ENCODE peak calls at places on chromosomes 7 and 10, in four cellular contexts. One of them, this sample, is unnamed.

GRCh38 chr10:132608511-132609195 is 71.1 kb downstream of the INPP5A start:
- DNase-seq in HT1080: no peak
- DNase-seq in chondrocyte: peak
- DNase-seq in nephron progenitor cell: no peak
- DNase-seq in this sample: no peak

GRCh38 chr10:18308600-18308999 is 168.4 kb downstream of the CACNB2 start:
- DNase-seq in nephron progenitor cell: no peak
- DNase-seq in chondrocyte: no peak
- DNase-seq in HT1080: no peak
- DNase-seq in this sample: peak

GRCh38 chr7:1454471-1455065 is 4.7 kb downstream of the MICALL2 start:
- DNase-seq in nephron progenitor cell: peak
- DNase-seq in chondrocyte: no peak
- DNase-seq in HT1080: no peak
- DNase-seq in this sample: no peak

GRCh38 chr10:89392974-89393373 is 551 bp downstream of the IFIT1 start:
- DNase-seq in HT1080: peak
- DNase-seq in nephron progenitor cell: no peak
- DNase-seq in chondrocyte: no peak
- DNase-seq in this sample: peak

GRCh38 chr10:95457319-95457886 is 103.8 kb downstream of the SORBS1 start:
- DNase-seq in nephron progenitor cell: no peak
- DNase-seq in chondrocyte: no peak
- DNase-seq in HT1080: no peak
- DNase-seq in this sample: no peak

GRCh38 chr10:129332476-129332875 is 134.6 kb upstream of the MGMT start:
- DNase-seq in nephron progenitor cell: no peak
- DNase-seq in HT1080: peak
- DNase-seq in chondrocyte: no peak
- DNase-seq in this sample: peak

GRCh38 chr10:30493609-30494530 is 59.9 kb downstream of the MAP3K8 start:
- DNase-seq in nephron progenitor cell: no peak
- DNase-seq in HT1080: no peak
- DNase-seq in chondrocyte: no peak
- DNase-seq in this sample: peak

GRCh38 chr10:70564113-70564725 is 38.3 kb downstream of the PRF1 start:
- DNase-seq in chondrocyte: peak
- DNase-seq in HT1080: no peak
- DNase-seq in nephron progenitor cell: no peak
- DNase-seq in this sample: no peak

GRCh38 chr7:75704928-75705327 is 33.8 kb downstream of the HIP1 start:
- DNase-seq in nephron progenitor cell: no peak
- DNase-seq in chondrocyte: no peak
- DNase-seq in HT1080: no peak
- DNase-seq in this sample: no peak

GRCh38 chr10:114550756-114551290 is 107.3 kb downstream of the ABLIM1 start:
- DNase-seq in HT1080: no peak
- DNase-seq in nephron progenitor cell: no peak
- DNase-seq in chondrocyte: no peak
- DNase-seq in this sample: peak

GRCh38 chr10:131872837-131873375 is 27.9 kb upstream of the PPP2R2D start:
- DNase-seq in HT1080: no peak
- DNase-seq in chondrocyte: peak
- DNase-seq in nephron progenitor cell: no peak
- DNase-seq in this sample: no peak

GRCh38 chr7:134890246-134891240 is 95.8 kb upstream of the AGBL3 start:
- DNase-seq in HT1080: peak
- DNase-seq in nephron progenitor cell: no peak
- DNase-seq in chondrocyte: no peak
- DNase-seq in this sample: peak

GRCh38 chr7:100396421-100396982 is 23.2 kb downstream of the PILRA start:
- DNase-seq in chondrocyte: no peak
- DNase-seq in nephron progenitor cell: no peak
- DNase-seq in HT1080: no peak
- DNase-seq in this sample: no peak

GRCh38 chr10:132973903-132974241 is 31.5 kb upstream of the CFAP46 start:
- DNase-seq in nephron progenitor cell: no peak
- DNase-seq in HT1080: no peak
- DNase-seq in chondrocyte: no peak
- DNase-seq in this sample: no peak

GRCh38 chr10:86440874-86441838 is 74.6 kb upstream of the GRID1 start:
- DNase-seq in nephron progenitor cell: no peak
- DNase-seq in HT1080: peak
- DNase-seq in chondrocyte: no peak
- DNase-seq in this sample: peak

GRCh38 chr10:123906884-123907652 is 15.5 kb upstream of the CPXM2 start:
- DNase-seq in HT1080: no peak
- DNase-seq in nephron progenitor cell: no peak
- DNase-seq in chondrocyte: peak
- DNase-seq in this sample: no peak

GRCh38 chr7:22667562-22668239 is 59.3 kb upstream of the IL6 start:
- DNase-seq in nephron progenitor cell: no peak
- DNase-seq in chondrocyte: no peak
- DNase-seq in HT1080: peak
- DNase-seq in this sample: peak

GRCh38 chr10:13066527-13066926 is 33.4 kb upstream of the OPTN start:
- DNase-seq in nephron progenitor cell: no peak
- DNase-seq in HT1080: no peak
- DNase-seq in chondrocyte: no peak
- DNase-seq in this sample: no peak

This sample was measured in fibroblast of mammary gland.